ENCODE peak calls at places on chromosomes 12 and 14, in nine cellular contexts. B is lower lobe of right lung, Z is fibroblast of lung, Q is hepatocyte, W is gastrocnemius medialis, L is adrenal gland, V is MCF 10A, M is AG04450, X is choroid plexus epithelial cell. Y is an unnamed sample.

GRCh38 chr14:55302770-55303472 is 31.7 kb downstream of the FBXO34 start:
- DNase-seq in B (no peak), Z (no peak), Q (no peak), W (no peak), L (no peak), V (no peak), M (no peak), X (no peak), Y (no peak)

GRCh38 chr12:26298785-26299621 is 103.6 kb downstream of the SSPN start:
- DNase-seq in B (no peak), Z (peak; percentile 74), Q (peak; percentile 41), W (no peak), L (peak; percentile 52), V (peak; percentile 82), M (no peak), X (peak; percentile 83), Y (no peak)

GRCh38 chr12:121365416-121366062 is 13.3 kb upstream of the ANAPC5 start:
- DNase-seq in B (no peak), Z (no peak), Q (no peak), W (no peak), L (no peak), V (no peak), M (no peak), X (no peak), Y (no peak)

GRCh38 chr12:87848248-87848868 is 180.8 kb downstream of the C12orf50 start:
- DNase-seq in B (no peak), Z (peak; percentile 84), Q (peak; percentile 78), W (no peak), L (peak; percentile 21), V (peak; percentile 70), M (peak; percentile 58), X (peak; percentile 93), Y (peak; percentile 32)

GRCh38 chr12:2890001-2890387 is 697 bp upstream of the TULP3 start:
- DNase-seq in B (no peak), Z (no peak), Q (no peak), W (no peak), L (no peak), V (no peak), M (no peak), X (peak; percentile 12), Y (no peak)

GRCh38 chr14:93042968-93043940 is 72.5 kb downstream of the ITPK1 start:
- DNase-seq in B (peak; percentile 90), Z (peak; percentile 39), Q (peak; percentile 90), W (peak; percentile 64), L (peak; percentile 96), V (peak; percentile 93), M (no peak), X (peak; percentile 67), Y (peak; percentile 62)

GRCh38 chr12:124381454-124382207 is 86.7 kb downstream of the RFLNA start:
- DNase-seq in B (peak; percentile 96), Z (peak; percentile 71), Q (peak; percentile 47), W (peak; percentile 93), L (peak; percentile 99), V (peak; percentile 89), M (no peak), X (peak; percentile 87), Y (peak; percentile 45)

GRCh38 chr14:37596790-37597189 is 1.4 kb downstream of the TTC6 start:
- DNase-seq in B (no peak), Z (no peak), Q (no peak), W (no peak), L (no peak), V (no peak), M (no peak), X (no peak), Y (no peak)

GRCh38 chr12:130838284-130838950 is 633 bp downstream of the STX2 start:
- DNase-seq in B (peak; percentile 62), Z (no peak), Q (peak; percentile 45), W (peak; percentile 22), L (peak; percentile 19), V (peak; percentile 36), M (no peak), X (peak; percentile 21), Y (no peak)

GRCh38 chr12:58850826-58851225 is 69.5 kb downstream of the LRIG3 start:
- DNase-seq in B (no peak), Z (no peak), Q (no peak), W (no peak), L (no peak), V (no peak), M (no peak), X (no peak), Y (no peak)

GRCh38 chr14:23353433-23353780 is 720 bp upstream of the SLC22A17 start:
- DNase-seq in B (no peak), Z (no peak), Q (no peak), W (no peak), L (no peak), V (no peak), M (no peak), X (no peak), Y (no peak)

GRCh38 chr12:110109037-110109836 is 14.9 kb upstream of the IFT81 start:
- DNase-seq in B (peak; percentile 73), Z (peak; percentile 100), Q (peak; percentile 74), W (peak; percentile 97), L (peak; percentile 96), V (peak; percentile 97), M (peak; percentile 97), X (peak; percentile 99), Y (peak; percentile 100)

GRCh38 chr12:50547742-50548141 is 43.0 kb downstream of the DIP2B start:
- DNase-seq in B (no peak), Z (no peak), Q (no peak), W (no peak), L (no peak), V (no peak), M (no peak), X (no peak), Y (no peak)

DNA sequence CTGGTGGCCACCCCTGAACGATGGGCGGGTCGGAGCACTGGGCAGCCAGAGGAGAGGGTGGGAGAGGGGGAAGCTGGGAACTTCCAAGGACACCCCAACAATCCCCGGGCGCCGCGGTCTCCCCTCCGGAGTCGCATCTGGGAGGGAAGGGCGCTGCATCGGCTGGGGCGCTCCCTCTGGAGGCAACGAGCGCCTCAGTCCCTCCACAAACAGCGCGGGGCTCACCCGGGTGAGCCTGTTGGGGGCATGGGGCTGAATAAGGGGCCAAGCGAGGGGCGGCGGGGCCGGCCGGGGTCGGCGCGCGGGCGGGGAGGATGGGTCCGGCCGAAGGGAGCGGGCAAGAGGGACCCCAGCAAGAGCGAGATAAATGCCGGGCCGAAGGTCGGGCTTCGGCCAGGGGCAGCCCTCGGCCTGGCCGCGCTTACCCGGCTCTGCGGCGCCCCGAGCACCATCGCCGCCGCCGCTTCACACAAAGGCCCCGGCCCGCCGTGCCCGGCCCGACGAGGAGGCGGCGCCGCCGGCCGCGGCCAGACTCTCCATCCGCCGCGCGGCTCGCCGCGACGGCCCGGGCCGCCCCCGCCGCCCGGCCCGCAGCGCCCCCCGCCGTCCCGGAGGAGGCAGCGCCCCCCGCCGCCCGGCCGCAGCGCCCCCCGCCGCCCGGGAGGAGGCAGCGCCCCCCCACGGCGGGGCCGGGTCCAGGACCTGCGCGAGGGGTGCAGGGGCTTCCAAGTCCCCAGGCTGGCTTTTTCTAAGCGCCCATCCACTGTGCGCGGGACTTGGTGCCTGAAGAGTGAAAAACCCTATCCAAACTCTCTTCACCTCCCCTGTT is at the start of gene ZBTB39:
- DNase-seq in B (peak; percentile 64), Z (peak; percentile 45), Q (peak; percentile 90), W (peak; percentile 35), L (peak; percentile 61), V (peak; percentile 52), M (no peak), X (peak; percentile 49), Y (no peak)
- TF ChIP-seq CTCF in B (peak; percentile 58), Z (peak; percentile 43), Q (peak; percentile 69), W (peak; percentile 68), L (peak; percentile 34), V (peak; percentile 43), M (peak; percentile 46), X (peak; percentile 44), Y (peak; percentile 38)

DNA sequence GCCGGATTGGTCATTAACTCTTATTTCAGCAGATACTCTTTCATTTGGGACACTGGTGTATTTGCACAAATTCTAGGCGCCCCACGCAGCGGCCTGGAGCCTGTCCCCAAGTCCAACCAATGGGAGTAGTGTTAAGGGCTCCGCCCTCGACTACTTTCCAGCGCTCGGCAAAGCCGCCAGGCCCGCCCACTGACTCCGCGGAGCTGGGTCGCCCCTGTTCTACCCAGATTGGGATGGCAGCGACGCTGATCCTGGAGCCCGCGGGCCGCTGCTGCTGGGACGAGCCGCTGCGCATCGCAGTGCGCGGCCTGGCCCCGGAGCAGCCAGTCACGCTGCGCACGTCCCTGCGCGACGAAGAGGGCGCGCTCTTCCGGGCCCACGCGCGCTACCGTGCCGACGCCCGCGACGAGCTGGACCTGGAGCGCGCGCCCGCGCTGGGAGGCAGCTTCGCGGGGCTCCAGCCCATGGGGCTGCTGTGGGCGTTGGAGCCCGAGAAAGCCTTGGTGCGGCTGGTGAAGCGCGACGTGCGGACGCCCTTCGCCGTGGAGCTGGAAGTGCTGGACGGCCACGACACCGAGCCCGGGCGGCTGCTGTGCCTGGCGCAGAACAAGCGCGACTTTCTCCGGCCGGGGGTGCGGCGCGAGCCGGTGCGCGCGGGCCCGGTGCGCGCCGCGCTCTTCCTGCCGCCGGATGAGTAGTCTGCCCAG is at the start of gene ACOT6:
- DNase-seq in B (peak; percentile 83), Z (peak; percentile 71), Q (peak; percentile 80), W (peak; percentile 50), L (peak; percentile 73), V (peak; percentile 51), M (peak; percentile 8), X (peak; percentile 72), Y (peak; percentile 20)
- TF ChIP-seq CTCF in B (no peak), Z (no peak), Q (no peak), W (no peak), L (no peak), V (no peak), M (no peak), X (no peak), Y (no peak)

DNA sequence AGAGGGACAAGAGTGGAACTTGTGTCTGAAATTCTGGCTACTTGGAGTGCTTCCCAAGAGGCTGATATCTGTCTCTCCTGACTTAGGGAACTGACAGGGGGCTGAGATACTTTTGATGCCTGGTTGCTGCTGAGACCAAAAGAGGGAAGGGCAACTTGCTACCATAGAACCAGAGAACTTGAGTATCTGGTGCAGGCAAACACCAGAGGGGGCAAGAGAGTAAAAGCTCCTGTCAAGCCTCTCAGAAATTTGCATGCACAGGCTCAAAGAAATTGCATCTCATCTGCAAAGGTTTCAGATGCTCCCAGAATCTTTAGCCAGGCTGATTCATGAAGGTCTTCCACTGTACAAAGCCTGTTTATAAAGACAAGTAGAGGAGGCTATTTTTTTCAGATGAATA is 391.3 kb upstream of the FOXG1 start:
- DNase-seq in B (no peak), Z (peak; percentile 23), Q (peak; percentile 37), W (no peak), L (peak; percentile 2), V (peak; percentile 64), M (no peak), X (peak; percentile 79), Y (peak; percentile 0)
- TF ChIP-seq CTCF in B (peak; percentile 20), Z (peak; percentile 37), Q (peak; percentile 34), W (no peak), L (no peak), V (peak; percentile 35), M (no peak), X (peak; percentile 90), Y (peak; percentile 49)

DNA sequence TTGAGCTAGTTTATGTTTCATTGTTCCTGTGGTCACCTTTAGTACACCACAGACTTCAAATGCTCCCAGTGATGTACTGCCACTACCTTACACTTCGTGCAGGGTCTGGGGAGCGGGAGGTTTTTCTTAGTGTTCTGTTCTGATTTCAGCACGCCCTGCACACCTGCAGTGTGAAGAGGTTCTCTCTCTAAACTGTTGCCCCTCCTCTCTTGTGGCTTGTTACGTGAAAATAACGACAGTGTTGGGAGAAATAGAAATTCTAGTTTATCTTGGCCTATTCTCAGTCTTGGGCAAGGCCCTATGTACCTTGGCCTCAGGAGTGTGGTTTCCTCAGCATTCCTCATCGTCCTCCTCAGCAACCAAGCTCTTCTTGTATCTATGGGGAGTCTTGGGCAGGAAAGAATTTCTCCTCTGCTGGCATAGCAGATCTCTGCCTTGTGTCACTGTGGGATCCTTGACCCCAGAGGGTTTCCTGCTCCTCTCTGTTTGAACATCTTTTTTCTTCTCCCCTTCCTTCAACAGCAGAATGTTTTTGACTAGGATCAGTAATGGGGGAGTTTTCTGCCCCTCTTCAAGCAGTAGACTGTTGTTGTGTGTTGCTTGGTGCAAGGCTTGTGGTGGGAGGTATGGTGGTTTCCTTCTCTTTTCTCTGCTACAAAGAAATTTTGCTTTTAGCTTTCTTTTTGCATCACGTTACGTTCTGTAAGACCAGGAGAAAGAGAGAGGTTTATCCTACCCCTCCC is 48.7 kb downstream of the EIF2S3B start:
- DNase-seq in B (no peak), Z (no peak), Q (no peak), W (no peak), L (no peak), V (no peak), M (no peak), X (peak; percentile 11), Y (no peak)
- TF ChIP-seq CTCF in B (no peak), Z (no peak), Q (no peak), W (no peak), L (no peak), V (no peak), M (no peak), X (no peak), Y (no peak)